ENCODE peak calls at places on chromosome 5, in eight cellular contexts. U, V, J, N, C, I, B and G are unnamed samples.

GRCh38 chr5:118486647-118487046 is 501.7 kb downstream of the DTWD2 start:
- DNase-seq in V (no peak), B (no peak), N (no peak), I (no peak), C (no peak), U (no peak), J (no peak), G (no peak)

GRCh38 chr5:180201051-180201987 is 7.7 kb downstream of the RASGEF1C start:
- DNase-seq in I (peak), N (no peak), J (peak), V (no peak), U (no peak), C (no peak), B (no peak), G (no peak)

GRCh38 chr5:78806544-78806943 is 158.0 kb upstream of the LHFPL2 start:
- DNase-seq in I (peak), J (no peak), N (no peak), V (no peak), B (no peak), C (no peak), U (no peak), G (no peak)

GRCh38 chr5:180839935-180840334 is 21.1 kb downstream of the ZFP62 start:
- DNase-seq in U (no peak), C (no peak), V (no peak), I (no peak), N (no peak), J (no peak), B (no peak), G (no peak)

GRCh38 chr5:157457391-157457790 is 2.6 kb upstream of the NIPAL4 start:
- DNase-seq in U (no peak), I (no peak), V (no peak), J (no peak), B (no peak), C (no peak), N (peak), G (no peak)

GRCh38 chr5:136907371-136907770 is 542.0 kb upstream of the TRPC7 start:
- DNase-seq in U (no peak), N (no peak), J (no peak), I (no peak), V (no peak), B (no peak), C (no peak), G (no peak)

GRCh38 chr5:22541037-22541436 is 312.1 kb downstream of the CDH12 start:
- DNase-seq in C (no peak), J (no peak), N (no peak), I (no peak), B (no peak), U (no peak), V (no peak), G (no peak)

GRCh38 chr5:135020111-135020895 is 13.7 kb downstream of the PITX1 start:
- DNase-seq in N (no peak), V (peak), U (no peak), J (no peak), C (no peak), B (no peak), I (no peak), G (no peak)

GRCh38 chr5:63916786-63917185 is 45.5 kb downstream of the HTR1A start:
- DNase-seq in V (no peak), J (no peak), N (no peak), I (peak), U (no peak), C (no peak), B (no peak), G (no peak)

GRCh38 chr5:178112545-178112944 is 787 bp upstream of the N4BP3 start:
- DNase-seq in N (no peak), C (no peak), U (no peak), J (no peak), V (no peak), I (no peak), B (no peak), G (no peak)

DNA sequence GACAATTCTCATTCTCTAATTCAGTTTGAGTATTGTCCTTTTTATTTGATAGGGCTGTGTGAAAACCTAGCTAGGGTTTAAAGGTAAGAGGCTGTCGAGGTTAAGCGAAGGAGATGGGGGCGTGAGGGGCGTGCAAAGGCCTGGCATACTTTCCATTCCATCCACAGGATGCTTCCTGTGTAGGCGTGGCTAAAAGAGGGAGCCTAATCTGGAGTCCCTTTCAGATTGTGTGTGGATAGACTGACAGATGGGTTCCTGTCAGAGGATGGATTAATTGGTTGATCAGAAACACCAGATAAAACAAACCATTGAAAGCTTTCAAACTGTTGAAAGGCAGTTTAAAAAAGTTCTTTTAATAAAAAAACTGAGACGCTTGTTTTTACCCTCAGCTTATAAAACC is 1.1 kb upstream of the ELL2 start:
- DNase-seq in U (no peak), J (no peak), C (no peak), I (no peak), V (no peak), B (no peak), N (no peak), G (no peak)
- H3K4me3 ChIP-seq in U (peak), J (no peak), C (peak), I (no peak), V (no peak), B (peak), N (peak), G (peak)

DNA sequence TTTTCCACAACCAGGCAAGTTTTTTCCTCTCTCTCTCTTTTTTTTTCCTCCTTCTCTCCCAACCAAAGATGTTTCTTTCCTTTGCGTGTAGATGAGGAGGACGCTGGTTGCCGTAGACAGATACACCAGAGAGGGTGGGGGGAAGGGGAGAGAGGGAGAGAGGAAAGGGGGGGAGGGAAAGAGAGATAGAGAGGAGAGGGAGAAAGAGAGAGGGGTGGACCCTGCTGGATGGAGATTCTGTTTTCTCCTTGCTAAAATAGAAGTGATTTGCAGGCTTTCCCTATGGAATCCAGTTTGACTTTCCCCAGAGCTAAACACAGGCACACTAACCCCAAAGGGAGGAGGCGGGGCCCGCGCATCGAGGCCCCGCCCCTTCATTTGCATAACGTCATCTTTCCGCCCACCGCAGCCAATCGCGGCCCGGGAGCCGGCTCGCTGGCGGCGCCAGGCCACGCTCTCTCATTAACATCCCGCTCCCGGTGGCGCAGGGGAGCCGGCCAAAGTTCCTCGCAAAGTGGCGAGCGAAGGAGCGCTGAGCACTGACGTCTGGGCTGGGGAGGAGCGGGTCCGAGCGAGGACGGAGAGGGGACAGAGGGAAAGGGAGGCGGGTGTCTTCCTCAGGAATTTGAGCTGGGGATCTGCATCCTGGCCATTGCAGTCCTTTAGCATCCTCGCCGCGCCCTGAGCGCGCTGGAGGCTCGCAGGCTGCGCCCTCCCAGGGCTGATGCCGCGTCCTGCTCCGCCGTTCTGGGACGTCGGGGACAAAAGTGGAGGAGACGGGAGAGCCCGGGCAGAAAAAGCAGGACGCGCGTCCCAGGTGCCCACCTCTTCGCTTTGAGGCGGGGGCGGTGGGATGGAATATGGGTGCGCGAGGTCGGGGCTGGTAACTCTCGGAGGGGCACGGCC is 559 bp upstream of the EBF1 start:
- DNase-seq in N (peak), C (peak), J (peak), V (peak), B (peak), U (peak), I (peak), G (peak)
- TF ChIP-seq CTCF in N (no peak), C (no peak), J (no peak), V (no peak), B (no peak), U (no peak), I (no peak), G (no peak)

GRCh38 chr5:73495772-73496346 is 2.4 kb upstream of the BTF3 start:
- DNase-seq in C (no peak), N (no peak), U (no peak), V (no peak), I (no peak), J (no peak), B (no peak), G (no peak)

GRCh38 chr5:73498057-73498992 is at the start of gene BTF3:
- DNase-seq in C (peak), J (peak), B (peak), N (peak), V (peak), U (peak), I (peak), G (peak)

GRCh38 chr5:73497537-73498056 is 645 bp upstream of the BTF3 start:
- DNase-seq in U (no peak), J (no peak), B (no peak), N (no peak), I (no peak), C (no peak), V (no peak), G (no peak)

GRCh38 chr5:73499187-73499586 is 945 bp downstream of the BTF3 start:
- DNase-seq in J (no peak), N (no peak), C (no peak), U (no peak), B (no peak), V (no peak), I (peak), G (no peak)

DNA sequence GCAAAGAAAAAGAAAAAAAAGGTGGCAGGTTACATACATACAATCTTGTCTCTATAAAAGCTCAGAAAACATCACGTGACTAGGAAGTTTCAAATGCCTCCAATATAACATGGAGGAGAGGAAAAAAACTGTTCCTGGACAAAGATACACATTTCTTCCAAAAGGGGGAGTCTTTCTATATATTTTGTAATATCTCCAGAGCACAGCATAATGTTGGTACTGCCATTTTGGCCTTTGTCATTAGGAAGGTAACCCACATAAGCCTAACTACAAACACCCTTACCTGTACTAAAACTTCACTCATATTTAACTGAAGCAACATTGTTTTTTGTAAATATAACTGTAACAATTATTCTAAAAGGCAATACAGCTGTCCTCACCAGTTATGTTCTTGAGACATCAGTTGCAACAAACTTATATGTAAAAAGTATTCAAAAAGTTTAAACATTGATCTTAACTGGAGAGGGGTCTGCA is 1.2 kb upstream of the BTF3 start:
- DNase-seq in C (no peak), N (no peak), J (no peak), B (no peak), I (peak), U (no peak), V (no peak), G (no peak)
- H3K4me3 ChIP-seq in C (peak), N (no peak), J (no peak), B (no peak), I (peak), U (peak), V (no peak), G (peak)

GRCh38 chr5:114360362-114360761 is 1.5 kb upstream of the KCNN2 start:
- DNase-seq in J (no peak), C (no peak), I (no peak), B (no peak), N (no peak), U (no peak), V (no peak), G (no peak)

GRCh38 chr5:114361724-114362196 is at the start of gene KCNN2:
- DNase-seq in N (no peak), B (peak), C (no peak), J (peak), I (peak), U (peak), V (peak), G (peak)

GRCh38 chr5:114362977-114363721 is 1.3 kb downstream of the KCNN2 start:
- DNase-seq in B (no peak), N (no peak), J (peak), U (peak), V (no peak), C (no peak), I (no peak), G (no peak)

GRCh38 chr5:114362197-114362976 is 517 bp downstream of the KCNN2 start:
- DNase-seq in U (peak), C (no peak), V (no peak), N (no peak), B (no peak), I (peak), J (peak), G (no peak)

DNA sequence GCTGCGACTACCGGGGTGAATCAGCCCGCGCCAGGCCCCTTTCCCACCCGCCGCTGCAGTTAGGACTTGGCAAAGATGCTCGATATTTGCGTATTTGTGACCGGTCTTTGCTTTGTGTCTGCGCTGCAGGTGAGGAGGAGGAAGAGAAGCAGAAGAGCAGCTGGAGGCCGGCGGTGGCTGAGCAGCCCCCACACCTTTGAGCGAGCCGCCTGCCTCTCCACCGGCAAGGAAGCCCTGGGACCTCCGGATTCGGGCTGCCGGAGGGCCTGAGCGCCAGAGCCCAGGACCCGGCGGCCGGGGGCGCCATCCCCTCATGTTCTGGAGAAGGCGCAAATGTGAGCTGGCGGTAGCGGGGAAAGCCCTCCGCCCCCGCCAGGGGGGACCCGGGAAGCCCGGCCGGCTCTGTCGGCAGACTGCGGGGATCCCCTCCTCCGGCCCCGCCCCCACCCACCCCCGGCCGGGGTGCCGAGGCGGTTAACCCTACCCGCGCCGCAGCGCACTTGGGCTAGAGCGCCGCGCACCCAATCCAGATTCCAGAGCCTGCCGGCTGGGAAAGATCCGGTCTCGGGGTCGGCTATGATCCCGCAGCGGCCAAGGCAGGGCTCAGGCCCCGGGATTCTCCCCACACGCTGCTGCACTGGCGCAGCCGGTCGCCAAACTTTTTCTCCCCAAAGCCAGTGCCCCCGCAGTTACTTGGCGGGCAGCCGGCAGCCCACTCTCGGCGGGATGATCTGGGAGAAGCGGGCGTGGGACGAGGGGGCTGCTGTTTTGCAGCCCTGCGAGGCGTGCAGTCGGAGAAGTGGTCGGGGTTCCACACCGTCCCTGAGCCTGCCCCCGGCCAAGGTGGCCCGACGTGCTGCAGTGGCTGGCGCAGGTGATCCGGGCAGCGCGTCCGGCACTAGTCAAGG is 800 bp upstream of the KCNN2 start:
- DNase-seq in I (no peak), N (no peak), C (no peak), J (peak), V (peak), B (no peak), U (peak), G (no peak)
- TF ChIP-seq CTCF in I (no peak), N (peak), C (no peak), J (peak), V (no peak), B (no peak), U (peak), G (peak)